ENCODE peak calls at places on chromosomes 12 and 14, in six cellular contexts. N, Q, H, L, R and O are unnamed samples.

GRCh38 chr12:122738561-122738960 is 7.9 kb upstream of the HCAR1 start:
- DNase-seq in N (peak), R (peak), H (no peak), Q (no peak), L (peak), O (no peak)

GRCh38 chr12:27969011-27969900 is 3.3 kb downstream of the PTHLH start:
- DNase-seq in L (peak), H (no peak), N (peak), R (no peak), Q (peak), O (no peak)

GRCh38 chr12:42590324-42590934 is 883 bp upstream of the PRICKLE1 start:
- DNase-seq in N (no peak), Q (no peak), H (no peak), L (no peak), R (no peak), O (peak)

GRCh38 chr14:30240685-30241084 is 313.0 kb upstream of the PRKD1 start:
- DNase-seq in H (no peak), N (no peak), L (no peak), Q (peak), R (no peak), O (peak)

GRCh38 chr12:24742378-24742777 is 206.5 kb downstream of the BCAT1 start:
- DNase-seq in R (no peak), N (no peak), L (no peak), H (no peak), Q (no peak), O (peak)

GRCh38 chr12:102513739-102514138 is 33.4 kb upstream of the IGF1 start:
- DNase-seq in H (no peak), R (no peak), N (no peak), L (no peak), Q (peak), O (no peak)

GRCh38 chr14:21300892-21301291 is 21.0 kb downstream of the RPGRIP1 start:
- DNase-seq in N (no peak), L (no peak), Q (no peak), R (no peak), H (no peak), O (peak)

GRCh38 chr14:105937253-105938054 is 411.1 kb downstream of the TMEM121 start:
- DNase-seq in R (no peak), H (no peak), Q (no peak), N (no peak), L (no peak), O (no peak)

GRCh38 chr12:110256780-110257431 is 24.1 kb upstream of the ATP2A2 start:
- DNase-seq in Q (no peak), R (no peak), L (peak), H (no peak), N (no peak), O (peak)

GRCh38 chr12:25677180-25677937 is 124.3 kb upstream of the LMNTD1 start:
- DNase-seq in N (no peak), L (no peak), Q (no peak), H (no peak), R (peak), O (no peak)

GRCh38 chr14:102510616-102511520 is 1.3 kb upstream of the ANKRD9 start:
- DNase-seq in R (no peak), H (no peak), Q (no peak), N (no peak), L (no peak), O (peak)

GRCh38 chr14:104844306-104845032 is 20.6 kb upstream of the CEP170B start:
- DNase-seq in R (no peak), H (no peak), L (no peak), Q (no peak), N (no peak), O (no peak)
- H3K4me3 ChIP-seq in R (no peak), H (no peak), L (no peak), Q (no peak), N (no peak), O (no peak)

GRCh38 chr12:22332191-22332590 is 2.3 kb downstream of the ST8SIA1 start:
- DNase-seq in N (no peak), H (no peak), Q (no peak), R (no peak), L (no peak), O (no peak)

GRCh38 chr12:22334696-22335290 is at the start of gene ST8SIA1:
- DNase-seq in Q (no peak), H (no peak), R (peak), N (no peak), L (peak), O (no peak)

GRCh38 chr12:22333751-22334695 is 484 bp downstream of the ST8SIA1 start:
- DNase-seq in Q (no peak), H (no peak), R (no peak), L (no peak), N (no peak), O (no peak)

DNA sequence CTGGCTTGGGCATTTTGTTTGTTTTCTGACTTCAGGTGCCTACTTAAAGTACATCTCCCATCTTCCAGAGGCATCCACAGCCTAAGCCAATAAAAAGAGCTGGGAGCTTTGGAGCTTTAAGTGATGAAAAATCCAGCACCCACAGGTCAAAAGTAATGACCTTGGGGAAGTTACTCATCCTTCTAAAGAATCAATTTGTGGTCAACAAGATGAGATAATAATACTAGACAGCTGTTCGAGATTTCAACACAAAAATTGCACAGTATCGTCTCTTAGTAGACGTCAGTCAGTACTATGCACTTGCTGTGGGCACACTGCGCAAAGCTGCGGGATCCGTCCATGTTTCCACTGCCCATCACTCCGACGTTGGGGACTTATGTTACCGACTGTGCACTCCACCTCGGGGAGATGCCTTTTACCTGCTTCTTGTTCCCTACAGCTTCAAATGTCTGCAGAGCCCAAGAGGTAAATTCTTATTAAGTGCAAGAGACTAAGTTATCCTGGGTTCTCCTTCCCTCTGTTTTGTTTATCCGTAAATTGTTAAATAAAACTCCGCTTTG is 1.2 kb downstream of the ST8SIA1 start:
- DNase-seq in R (peak), L (peak), H (no peak), N (peak), Q (peak), O (peak)
- H3K4me3 ChIP-seq in R (no peak), L (peak), H (peak), N (no peak), Q (no peak), O (no peak)

DNA sequence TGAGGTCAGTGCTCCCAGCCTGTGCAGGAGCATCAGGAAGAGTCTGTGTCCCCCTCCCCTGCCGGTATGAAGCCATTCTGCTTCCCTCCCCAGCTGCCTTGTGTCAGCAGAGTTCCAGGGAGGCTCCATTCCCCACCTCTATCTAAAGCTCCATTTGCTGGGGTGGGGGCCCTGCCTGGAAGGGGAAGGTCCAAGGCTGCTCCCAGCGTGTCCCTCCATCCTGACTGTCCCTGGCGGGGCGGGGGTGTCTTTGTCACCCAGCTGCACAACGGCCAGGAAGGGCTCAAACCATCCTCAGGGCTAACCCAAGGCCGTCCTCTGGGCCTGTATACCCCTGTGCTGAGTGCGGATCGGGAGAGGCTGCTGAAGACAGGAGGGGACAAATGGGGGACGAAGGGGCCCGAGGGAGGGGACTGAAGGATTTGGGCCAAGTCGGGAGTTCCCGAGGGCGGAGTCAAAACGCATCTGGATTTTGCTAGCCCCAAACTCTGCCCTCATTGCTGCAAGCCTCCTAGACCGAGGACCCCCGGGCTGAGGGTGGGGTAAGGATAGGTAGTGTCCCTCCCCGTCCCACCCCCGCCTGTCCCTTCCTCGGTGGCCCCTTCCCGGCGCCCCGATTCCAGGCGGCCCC is 737 bp upstream of the ACVRL1 start:
- DNase-seq in H (no peak), L (no peak), N (no peak), R (no peak), Q (no peak), O (no peak)
- H3K4me3 ChIP-seq in H (no peak), L (no peak), N (no peak), R (peak), Q (no peak), O (no peak)

GRCh38 chr12:48973084-48973483 is 1.5 kb upstream of the WNT10B start:
- DNase-seq in R (no peak), H (no peak), N (no peak), Q (no peak), L (no peak), O (no peak)
- H3K4me3 ChIP-seq in R (no peak), H (no peak), N (no peak), Q (no peak), L (no peak), O (no peak)

GRCh38 chr12:39499296-39499695 is 56.4 kb upstream of the KIF21A start:
- DNase-seq in H (no peak), R (no peak), L (no peak), N (no peak), Q (no peak), O (no peak)

GRCh38 chr12:39503445-39503844 is 60.5 kb upstream of the KIF21A start:
- DNase-seq in H (no peak), Q (no peak), L (peak), N (peak), R (peak), O (no peak)

GRCh38 chr12:39505025-39505424 is 62.1 kb upstream of the KIF21A start:
- DNase-seq in R (no peak), Q (no peak), H (no peak), N (peak), L (peak), O (no peak)

GRCh38 chr12:39505562-39505961 is 62.6 kb upstream of the KIF21A start:
- DNase-seq in L (no peak), H (no peak), R (no peak), N (no peak), Q (no peak), O (no peak)

DNA sequence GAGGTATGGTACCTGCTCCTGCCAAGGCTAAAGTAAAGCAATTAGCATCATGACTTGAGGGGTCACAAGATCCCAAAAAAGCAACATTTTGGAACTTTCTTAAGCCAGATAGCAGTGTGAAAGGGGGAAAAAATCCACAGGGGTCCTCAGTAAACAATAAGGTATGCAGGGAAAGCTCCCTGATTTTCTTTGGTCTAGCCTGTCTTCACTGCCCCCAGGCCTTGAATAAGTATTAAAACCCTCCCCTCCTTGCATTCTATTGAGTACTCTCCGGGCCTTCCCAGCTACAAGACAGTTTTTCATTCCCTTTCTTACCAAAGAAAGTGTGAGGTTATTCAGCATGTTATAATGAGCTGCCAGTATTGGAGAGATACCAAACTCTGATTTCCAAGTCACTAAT is 59.7 kb upstream of the KIF21A start:
- DNase-seq in N (no peak), R (no peak), L (no peak), H (no peak), Q (no peak), O (no peak)
- H3K4me3 ChIP-seq in N (no peak), R (no peak), L (no peak), H (no peak), Q (no peak), O (no peak)

DNA sequence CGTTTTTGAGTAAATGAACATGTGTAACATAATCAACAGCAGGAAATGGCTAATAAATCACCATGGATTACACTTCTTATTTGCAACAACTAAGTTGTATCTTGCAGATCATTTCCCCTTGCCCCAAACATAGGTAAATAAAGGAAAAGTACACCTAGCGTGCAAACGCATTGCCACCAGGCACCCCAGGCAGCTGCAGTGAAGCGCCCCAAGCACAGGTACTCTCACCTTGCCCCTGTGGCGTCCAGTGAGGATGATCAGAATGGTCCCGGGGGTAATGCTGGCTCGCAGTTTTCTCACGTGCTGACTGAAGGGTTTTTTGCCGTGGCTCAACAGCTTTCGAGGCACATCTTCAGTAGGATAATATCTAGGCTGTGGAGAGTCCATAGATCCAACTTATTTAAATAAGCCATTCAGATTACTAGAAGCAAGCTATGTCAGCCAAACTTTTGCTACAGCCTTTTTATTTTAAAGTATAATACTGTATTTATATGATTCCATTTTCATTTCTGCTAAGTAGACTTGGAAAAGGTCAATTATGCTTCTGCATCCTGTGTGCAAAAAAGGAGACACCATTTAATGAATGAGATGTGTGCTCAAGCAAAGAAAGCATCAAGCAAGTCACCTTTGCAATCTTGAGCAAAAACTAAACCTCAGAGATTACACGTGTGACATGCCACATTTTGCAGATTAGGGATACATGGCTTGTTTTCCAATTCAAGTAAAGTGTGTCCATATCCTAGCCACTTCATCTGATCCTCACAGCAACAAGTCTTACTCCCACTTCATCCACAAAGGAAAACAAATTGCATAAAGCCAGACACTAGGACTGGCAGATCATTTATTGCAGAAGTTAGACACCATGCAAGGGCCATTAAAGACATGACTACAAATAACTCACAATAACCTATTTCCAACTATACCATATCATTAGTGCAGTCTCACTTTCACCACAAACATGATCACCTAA is 2.6 kb downstream of the RPL6 start:
- DNase-seq in L (no peak), Q (no peak), H (no peak), N (no peak), R (no peak), O (no peak)
- H3K4me3 ChIP-seq in L (peak), Q (no peak), H (peak), N (peak), R (peak), O (peak)